ENCODE peak calls at places on chromosome 9, in eight cellular contexts. C is aorta, M is iPS DF 6.9, I is AG09309, V is kidney epithelial cell, Y is nephron progenitor cell, J is GM23338, H is astrocyte of the hippocampus. N is an unnamed sample.

GRCh38 chr9:98780059-98780749 is 16.2 kb downstream of the ANKS6 start:
- DNase-seq in Y (no peak), C (no peak), V (no peak), J (no peak), H (no peak), M (no peak), I (no peak), N (no peak)

GRCh38 chr9:130008577-130008976 is 34.4 kb downstream of the FNBP1 start:
- DNase-seq in J (no peak), H (no peak), M (no peak), Y (no peak), C (no peak), I (no peak), V (no peak), N (no peak)

GRCh38 chr9:706606-707451 is 134.7 kb upstream of the DMRT1 start:
- DNase-seq in M (no peak), C (peak; percentile 92), Y (peak; percentile 76), H (peak; percentile 75), V (no peak), J (peak; percentile 76), I (no peak), N (no peak)

GRCh38 chr9:4829956-4830355 is 37.2 kb downstream of the RCL1 start:
- DNase-seq in I (no peak), Y (no peak), M (no peak), C (no peak), V (no peak), H (no peak), J (no peak), N (no peak)

GRCh38 chr9:15361737-15362136 is 54.7 kb upstream of the TTC39B start:
- DNase-seq in Y (no peak), J (no peak), I (no peak), C (no peak), M (no peak), H (no peak), V (no peak), N (no peak)

GRCh38 chr9:105877719-105878118 is 183.4 kb downstream of the TMEM38B start:
- DNase-seq in H (no peak), V (no peak), J (peak; percentile 8), Y (no peak), M (no peak), I (no peak), C (no peak), N (no peak)

GRCh38 chr9:94269264-94269663 is 10.2 kb downstream of the ZNF169 start:
- DNase-seq in J (no peak), V (no peak), Y (no peak), I (no peak), H (no peak), M (no peak), C (no peak), N (no peak)

GRCh38 chr9:69785757-69786156 is 25.9 kb upstream of the PTAR1 start:
- DNase-seq in H (peak; percentile 61), I (no peak), V (no peak), Y (no peak), M (no peak), J (peak; percentile 67), C (no peak), N (no peak)

GRCh38 chr9:136225748-136226679 is 19.6 kb downstream of the QSOX2 start:
- DNase-seq in J (peak; percentile 87), M (no peak), I (no peak), C (no peak), H (peak; percentile 67), Y (peak; percentile 81), V (no peak), N (peak; percentile 26)

GRCh38 chr9:123339666-123340414 is 16.2 kb upstream of the CRB2 start:
- DNase-seq in Y (no peak), J (no peak), I (no peak), V (no peak), C (no peak), M (no peak), H (no peak), N (no peak)

GRCh38 chr9:127714916-127715442 is 484 bp downstream of the PTRH1 start:
- DNase-seq in Y (peak; percentile 55), J (peak; percentile 48), C (no peak), I (no peak), M (no peak), H (peak; percentile 36), V (no peak), N (no peak)

GRCh38 chr9:12680341-12680740 is 12.8 kb upstream of the TYRP1 start:
- DNase-seq in J (peak; percentile 67), I (peak; percentile 50), Y (no peak), C (no peak), H (peak; percentile 63), V (peak; percentile 5), M (no peak), N (no peak)

GRCh38 chr9:100309992-100310391 is 42.8 kb downstream of the TEX10 start:
- DNase-seq in C (no peak), M (no peak), H (peak; percentile 32), J (no peak), V (no peak), Y (no peak), I (peak; percentile 13), N (no peak)

GRCh38 chr9:131528186-131528585 is 2.9 kb downstream of the UCK1 start:
- DNase-seq in C (no peak), Y (no peak), J (no peak), H (no peak), I (no peak), V (no peak), M (no peak), N (no peak)

GRCh38 chr9:113546566-113546965 is 83.0 kb downstream of the RGS3 start:
- DNase-seq in J (no peak), I (no peak), C (no peak), Y (no peak), M (no peak), V (no peak), H (no peak), N (no peak)

GRCh38 chr9:22097712-22098111 is 88.6 kb upstream of the CDKN2B start:
- DNase-seq in V (no peak), I (peak; percentile 86), J (no peak), M (no peak), H (peak; percentile 74), C (no peak), Y (no peak), N (no peak)

GRCh38 chr9:106945727-106946690 is 83.0 kb downstream of the ZNF462 start:
- DNase-seq in V (no peak), C (no peak), J (no peak), I (peak; percentile 52), M (no peak), H (peak; percentile 77), Y (no peak), N (no peak)

GRCh38 chr9:114372971-114373591 is 14.7 kb downstream of the AKNA start:
- DNase-seq in Y (no peak), M (no peak), J (no peak), H (no peak), C (peak; percentile 80), I (no peak), V (no peak), N (peak; percentile 92)

GRCh38 chr9:71743217-71743705 is 25.1 kb downstream of the CEMIP2 start:
- DNase-seq in V (no peak), C (no peak), M (no peak), H (peak; percentile 58), Y (no peak), I (no peak), J (no peak), N (no peak)

GRCh38 chr9:2029666-2030170 is 14.6 kb downstream of the SMARCA2 start:
- DNase-seq in J (no peak), I (no peak), H (no peak), Y (no peak), C (no peak), V (no peak), M (no peak), N (no peak)

GRCh38 chr9:68664036-68664435 is 41.0 kb upstream of the PIP5K1B start:
- DNase-seq in C (no peak), V (no peak), J (no peak), M (no peak), H (no peak), Y (no peak), I (no peak), N (no peak)

GRCh38 chr9:13967493-13967892 is 346.4 kb downstream of the NFIB start:
- DNase-seq in H (no peak), V (no peak), C (no peak), M (no peak), J (no peak), Y (no peak), I (no peak), N (no peak)

GRCh38 chr9:98047002-98047401 is 9.5 kb upstream of the NANS start:
- DNase-seq in J (no peak), H (no peak), I (no peak), Y (no peak), M (no peak), C (no peak), V (no peak), N (no peak)

GRCh38 chr9:107932036-107932435 is 442.5 kb upstream of the KLF4 start:
- DNase-seq in J (no peak), M (no peak), Y (no peak), C (no peak), V (no peak), H (no peak), I (peak; percentile 37), N (no peak)

GRCh38 chr9:3074247-3074646 is 230.4 kb upstream of the PUM3 start:
- DNase-seq in C (no peak), V (no peak), Y (no peak), H (peak; percentile 11), I (no peak), M (no peak), J (peak; percentile 19), N (no peak)

GRCh38 chr9:18610956-18611355 is 137.0 kb downstream of the ADAMTSL1 start:
- DNase-seq in M (no peak), V (no peak), H (peak; percentile 43), J (no peak), Y (no peak), I (no peak), C (no peak), N (no peak)

GRCh38 chr9:88978034-88978433 is 13.2 kb upstream of the S1PR3 start:
- DNase-seq in I (no peak), H (no peak), C (no peak), M (no peak), Y (no peak), J (no peak), V (no peak), N (no peak)

GRCh38 chr9:33426843-33427293 is 20.5 kb downstream of the AQP3 start:
- DNase-seq in J (no peak), I (no peak), Y (no peak), V (no peak), H (no peak), M (no peak), C (no peak), N (no peak)

GRCh38 chr9:95264954-95265615 is 52.4 kb downstream of the FANCC start:
- DNase-seq in C (no peak), V (no peak), J (peak; percentile 61), I (peak; percentile 13), M (no peak), Y (no peak), H (peak; percentile 54), N (no peak)

GRCh38 chr9:85685081-85685480 is 56.7 kb downstream of the AGTPBP1 start:
- DNase-seq in C (no peak), V (no peak), Y (no peak), I (no peak), J (no peak), H (no peak), M (no peak), N (no peak)

GRCh38 chr9:110895141-110895912 is 142.9 kb downstream of the LPAR1 start:
- DNase-seq in Y (peak; percentile 8), V (no peak), J (no peak), I (no peak), H (no peak), C (peak; percentile 76), M (no peak), N (no peak)

GRCh38 chr9:135447126-135447525 is 32.5 kb upstream of the PPP1R26 start:
- DNase-seq in Y (no peak), M (no peak), H (no peak), C (peak; percentile 61), V (no peak), J (no peak), I (no peak), N (no peak)

GRCh38 chr9:113613815-113614413 is 150.4 kb downstream of the RGS3 start:
- DNase-seq in V (no peak), I (no peak), C (no peak), H (no peak), M (no peak), J (no peak), Y (no peak), N (no peak)

GRCh38 chr9:89799766-89800165 is 195.0 kb downstream of the GADD45G start:
- DNase-seq in C (no peak), J (no peak), H (no peak), Y (no peak), I (no peak), V (no peak), M (no peak), N (no peak)